ENCODE peak calls at places on chromosomes 12 and 14, in eight cellular contexts. K, M, F, W, O, V, L and Q are unnamed samples.

GRCh38 chr12:6377667-6377994 is 2.3 kb upstream of the SCNN1A start:
- DNase-seq in O (no peak), K (no peak), M (no peak), L (no peak), W (no peak), V (no peak), F (no peak), Q (no peak)

GRCh38 chr14:57611555-57612075 is 118.0 kb upstream of the CCDC198 start:
- DNase-seq in F (no peak), L (no peak), K (no peak), W (no peak), O (no peak), V (no peak), M (no peak), Q (no peak)

GRCh38 chr14:99133563-99134332 is 138.2 kb downstream of the BCL11B start:
- DNase-seq in F (no peak), M (no peak), V (no peak), L (no peak), O (no peak), W (no peak), K (no peak), Q (no peak)

GRCh38 chr12:67784831-67785230 is 136.3 kb downstream of the DYRK2 start:
- DNase-seq in F (no peak), K (no peak), L (no peak), V (no peak), W (no peak), M (no peak), O (no peak), Q (no peak)

GRCh38 chr12:120350576-120351350 is 18.2 kb downstream of the MSI1 start:
- DNase-seq in L (no peak), O (no peak), V (no peak), M (no peak), W (no peak), F (no peak), K (no peak), Q (no peak)

GRCh38 chr12:49698619-49699545 is 8.3 kb downstream of the FMNL3 start:
- DNase-seq in F (peak), V (peak), M (no peak), K (no peak), O (no peak), W (peak), L (peak), Q (no peak)

GRCh38 chr14:63564318-63564717 is 21.1 kb upstream of the PPP2R5E start:
- DNase-seq in O (no peak), V (no peak), M (no peak), F (peak), W (no peak), K (no peak), L (peak), Q (no peak)

GRCh38 chr14:24397639-24398297 is 1.0 kb upstream of the NYNRIN start:
- DNase-seq in F (no peak), O (no peak), K (no peak), W (no peak), L (no peak), V (no peak), M (no peak), Q (no peak)

GRCh38 chr12:109900752-109901580 is 892 bp downstream of the TCHP start:
- DNase-seq in V (peak), W (no peak), L (peak), M (no peak), O (no peak), F (peak), K (no peak), Q (no peak)

GRCh38 chr12:3531496-3531895 is 40.5 kb downstream of the PRMT8 start:
- DNase-seq in F (no peak), W (no peak), L (no peak), K (no peak), V (no peak), O (no peak), M (no peak), Q (no peak)

GRCh38 chr14:57209561-57209960 is 59.1 kb downstream of the EXOC5 start:
- DNase-seq in W (no peak), K (no peak), V (no peak), L (no peak), M (no peak), F (peak), O (no peak), Q (no peak)

GRCh38 chr14:70884595-70885342 is 22.5 kb upstream of the PCNX1 start:
- DNase-seq in V (peak), F (no peak), M (no peak), W (no peak), O (no peak), K (no peak), L (no peak), Q (no peak)

GRCh38 chr12:2092890-2093289 is 40.1 kb downstream of the CACNA1C start:
- DNase-seq in K (no peak), L (peak), F (peak), W (no peak), V (no peak), M (no peak), O (no peak), Q (no peak)

GRCh38 chr12:103944964-103945363 is 14.8 kb downstream of the HSP90B1 start:
- DNase-seq in L (no peak), O (no peak), V (no peak), W (no peak), F (no peak), M (no peak), K (no peak), Q (no peak)

GRCh38 chr12:74581439-74581838 is 43.8 kb downstream of the ATXN7L3B start:
- DNase-seq in O (no peak), F (no peak), K (no peak), L (no peak), V (no peak), M (no peak), W (no peak), Q (no peak)

GRCh38 chr14:22748188-22748587 is 18.3 kb upstream of the OXA1L start:
- DNase-seq in W (no peak), M (no peak), O (no peak), V (no peak), K (no peak), F (no peak), L (no peak), Q (no peak)

GRCh38 chr14:100788517-100789365 is 37.2 kb upstream of the MEG3 start:
- DNase-seq in L (no peak), V (no peak), M (no peak), W (no peak), F (no peak), O (no peak), K (no peak), Q (no peak)

GRCh38 chr14:100775831-100776591 is 49.3 kb downstream of the DLK1 start:
- DNase-seq in V (no peak), K (no peak), W (no peak), L (no peak), O (no peak), F (no peak), M (no peak), Q (no peak)

GRCh38 chr12:120290541-120291312 is 976 bp downstream of the RNU4-2 start:
- DNase-seq in M (no peak), W (peak), K (peak), O (no peak), F (peak), V (peak), L (no peak), Q (no peak)

GRCh38 chr12:48557919-48558318 is 11.9 kb downstream of the LALBA start:
- DNase-seq in L (no peak), K (no peak), O (no peak), M (no peak), W (no peak), V (no peak), F (no peak), Q (no peak)

GRCh38 chr14:101584049-101584859 is 23.0 kb downstream of the DIO3 start:
- DNase-seq in K (no peak), W (no peak), O (no peak), L (peak), M (no peak), F (peak), V (no peak), Q (no peak)